ENCODE peak calls at places on chromosome 20, in four cellular contexts. One of them, this sample, is unnamed.

GRCh38 chr20:1685304-1686052 is 27.9 kb upstream of the SIRPG start:
- DNase-seq in H9: no peak
- DNase-seq in tibial artery: no peak
- DNase-seq in adrenal gland: no peak
- DNase-seq in this sample: no peak

GRCh38 chr20:42193119-42193518 is 574.9 kb upstream of the CHD6 start:
- DNase-seq in H9: no peak
- DNase-seq in tibial artery: no peak
- DNase-seq in adrenal gland: no peak
- DNase-seq in this sample: no peak

GRCh38 chr20:33627577-33628216 is 34.4 kb upstream of the C20orf144 start:
- DNase-seq in H9: no peak
- DNase-seq in tibial artery: no peak
- DNase-seq in adrenal gland: no peak
- DNase-seq in this sample: no peak

GRCh38 chr20:54355631-54356280 is 119.6 kb upstream of the DOK5 start:
- DNase-seq in H9: no peak
- DNase-seq in tibial artery: no peak
- DNase-seq in adrenal gland: no peak
- DNase-seq in this sample: no peak

GRCh38 chr20:4972506-4973251 is 28.6 kb downstream of the SLC23A2 start:
- DNase-seq in H9: no peak
- DNase-seq in tibial artery: no peak
- DNase-seq in adrenal gland: peak; percentile 47
- DNase-seq in this sample: no peak

GRCh38 chr20:22426772-22427171 is 157.6 kb downstream of the FOXA2 start:
- DNase-seq in H9: no peak
- DNase-seq in tibial artery: no peak
- DNase-seq in adrenal gland: no peak
- DNase-seq in this sample: no peak

GRCh38 chr20:62501801-62502495 is 26.2 kb upstream of the GATA5 start:
- DNase-seq in H9: no peak
- DNase-seq in tibial artery: no peak
- DNase-seq in adrenal gland: no peak
- DNase-seq in this sample: peak; percentile 29

GRCh38 chr20:16624106-16624505 is 50.9 kb upstream of the KIF16B start:
- DNase-seq in H9: no peak
- DNase-seq in tibial artery: no peak
- DNase-seq in adrenal gland: no peak
- DNase-seq in this sample: peak; percentile 44

GRCh38 chr20:22576733-22577514 is 7.4 kb downstream of the FOXA2 start:
- DNase-seq in H9: no peak
- DNase-seq in tibial artery: no peak
- DNase-seq in adrenal gland: no peak
- DNase-seq in this sample: no peak

GRCh38 chr20:62860924-62861691 is 514 bp downstream of the TCFL5 start:
- DNase-seq in H9: peak; percentile 43
- DNase-seq in tibial artery: no peak
- DNase-seq in adrenal gland: peak; percentile 26
- DNase-seq in this sample: peak; percentile 37

GRCh38 chr20:63590218-63591146 is 16.4 kb upstream of the HELZ2 start:
- DNase-seq in H9: no peak
- DNase-seq in tibial artery: no peak
- DNase-seq in adrenal gland: no peak
- DNase-seq in this sample: no peak

GRCh38 chr20:48139262-48140041 is 354.2 kb upstream of the SULF2 start:
- DNase-seq in H9: no peak
- DNase-seq in tibial artery: no peak
- DNase-seq in adrenal gland: no peak
- DNase-seq in this sample: peak; percentile 79

GRCh38 chr20:63128956-63129355 is 87.0 kb downstream of the YTHDF1 start:
- DNase-seq in H9: no peak
- DNase-seq in tibial artery: peak; percentile 31
- DNase-seq in adrenal gland: no peak
- DNase-seq in this sample: no peak

GRCh38 chr20:46458891-46459750 is 52.7 kb upstream of the ELMO2 start:
- DNase-seq in H9: peak; percentile 93
- DNase-seq in tibial artery: no peak
- DNase-seq in adrenal gland: peak; percentile 18
- DNase-seq in this sample: no peak

GRCh38 chr20:50680106-50680960 is 11.0 kb downstream of the RIPOR3 start:
- DNase-seq in H9: no peak
- DNase-seq in tibial artery: no peak
- DNase-seq in adrenal gland: peak; percentile 54
- DNase-seq in this sample: peak; percentile 86

GRCh38 chr20:38617011-38617829 is 15.6 kb downstream of the ARHGAP40 start:
- DNase-seq in H9: peak; percentile 65
- DNase-seq in tibial artery: no peak
- DNase-seq in adrenal gland: no peak
- DNase-seq in this sample: peak; percentile 87

GRCh38 chr20:56208121-56208520 is 40.4 kb upstream of the MC3R start:
- DNase-seq in H9: no peak
- DNase-seq in tibial artery: no peak
- DNase-seq in adrenal gland: no peak
- DNase-seq in this sample: no peak

GRCh38 chr20:4961746-4962145 is 39.6 kb downstream of the SLC23A2 start:
- DNase-seq in H9: no peak
- DNase-seq in tibial artery: no peak
- DNase-seq in adrenal gland: peak; percentile 93
- DNase-seq in this sample: no peak

GRCh38 chr20:62977613-62978558 is 25.4 kb downstream of the SLC17A9 start:
- DNase-seq in H9: no peak
- DNase-seq in tibial artery: no peak
- DNase-seq in adrenal gland: peak; percentile 18
- DNase-seq in this sample: peak; percentile 24

GRCh38 chr20:12414446-12415274 is 497.0 kb downstream of the BTBD3 start:
- DNase-seq in H9: no peak
- DNase-seq in tibial artery: no peak
- DNase-seq in adrenal gland: peak; percentile 25
- DNase-seq in this sample: peak; percentile 25

GRCh38 chr20:8156603-8157079 is 24.6 kb downstream of the PLCB1 start:
- DNase-seq in H9: no peak
- DNase-seq in tibial artery: no peak
- DNase-seq in adrenal gland: peak; percentile 38
- DNase-seq in this sample: peak; percentile 81

GRCh38 chr20:43921227-43921780 is 6.7 kb downstream of the TOX2 start:
- DNase-seq in H9: no peak
- DNase-seq in tibial artery: no peak
- DNase-seq in adrenal gland: no peak
- DNase-seq in this sample: no peak

GRCh38 chr20:63754008-63754407 is 14.4 kb downstream of the SLC2A4RG start:
- DNase-seq in H9: peak; percentile 38
- DNase-seq in tibial artery: no peak
- DNase-seq in adrenal gland: no peak
- DNase-seq in this sample: no peak

GRCh38 chr20:19937651-19938420 is 79.3 kb upstream of the NAA20 start:
- DNase-seq in H9: no peak
- DNase-seq in tibial artery: no peak
- DNase-seq in adrenal gland: no peak
- DNase-seq in this sample: no peak

GRCh38 chr20:55415567-55416142 is 589.7 kb downstream of the CBLN4 start:
- DNase-seq in H9: no peak
- DNase-seq in tibial artery: no peak
- DNase-seq in adrenal gland: no peak
- DNase-seq in this sample: no peak

GRCh38 chr20:62740286-62741141 is 31.9 kb downstream of the NTSR1 start:
- DNase-seq in H9: no peak
- DNase-seq in tibial artery: peak; percentile 60
- DNase-seq in adrenal gland: no peak
- DNase-seq in this sample: peak; percentile 96

GRCh38 chr20:17749979-17750721 is 50.4 kb downstream of the BANF2 start:
- DNase-seq in H9: no peak
- DNase-seq in tibial artery: peak; percentile 67
- DNase-seq in adrenal gland: peak; percentile 57
- DNase-seq in this sample: no peak

GRCh38 chr20:32142991-32143390 is 33.5 kb downstream of the TM9SF4 start:
- DNase-seq in H9: no peak
- DNase-seq in tibial artery: peak; percentile 7
- DNase-seq in adrenal gland: no peak
- DNase-seq in this sample: no peak

GRCh38 chr20:845967-846893 is 12.7 kb downstream of the FAM110A start:
- DNase-seq in H9: no peak
- DNase-seq in tibial artery: no peak
- DNase-seq in adrenal gland: no peak
- DNase-seq in this sample: no peak

GRCh38 chr20:32439132-32439829 is 81.2 kb downstream of the ASXL1 start:
- DNase-seq in H9: no peak
- DNase-seq in tibial artery: no peak
- DNase-seq in adrenal gland: peak; percentile 7
- DNase-seq in this sample: no peak

GRCh38 chr20:31836853-31837608 is 8.4 kb downstream of the FOXS1 start:
- DNase-seq in H9: no peak
- DNase-seq in tibial artery: no peak
- DNase-seq in adrenal gland: no peak
- DNase-seq in this sample: no peak

GRCh38 chr20:63162206-63162770 is 53.6 kb downstream of the YTHDF1 start:
- DNase-seq in H9: no peak
- DNase-seq in tibial artery: no peak
- DNase-seq in adrenal gland: no peak
- DNase-seq in this sample: no peak

GRCh38 chr20:49344975-49345374 is 67.1 kb upstream of the ZNFX1 start:
- DNase-seq in H9: no peak
- DNase-seq in tibial artery: peak; percentile 86
- DNase-seq in adrenal gland: peak; percentile 37
- DNase-seq in this sample: peak; percentile 94
- TF ChIP-seq CTCF in H9: no peak
- TF ChIP-seq CTCF in tibial artery: no peak
- TF ChIP-seq CTCF in adrenal gland: no peak
- TF ChIP-seq CTCF in this sample: no peak

DNA sequence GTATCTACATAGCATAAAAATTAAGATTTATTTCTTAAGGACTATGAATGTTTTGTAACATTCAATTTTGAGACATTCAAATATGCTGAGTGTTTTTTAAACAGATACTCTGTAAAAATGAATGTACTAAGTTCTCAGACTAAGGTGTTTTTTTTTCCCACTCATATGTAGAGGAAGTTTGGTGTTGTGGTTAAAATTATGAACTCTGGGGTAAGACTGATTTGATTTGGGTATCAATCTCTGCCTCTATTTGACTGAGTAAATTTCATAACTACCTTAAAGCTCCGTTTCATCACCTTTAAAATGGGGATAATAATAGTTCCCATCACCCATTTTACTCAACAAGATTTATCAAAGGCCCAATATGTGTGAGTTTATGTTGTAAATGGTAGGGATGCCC is 386.6 kb upstream of the FLRT3 start:
- DNase-seq in H9: no peak
- DNase-seq in tibial artery: no peak
- DNase-seq in adrenal gland: no peak
- DNase-seq in this sample: no peak
- H3K9me3 ChIP-seq in H9: no peaks in the 10 kb centered on the region
- H3K9me3 ChIP-seq in tibial artery: no peaks in the 10 kb centered on the region
- H3K9me3 ChIP-seq in adrenal gland: no peaks in the 10 kb centered on the region
- H3K9me3 ChIP-seq in this sample: no peaks in the 10 kb centered on the region

GRCh38 chr20:57991211-57991841 is 237.1 kb downstream of the ANKRD60 start:
- DNase-seq in H9: no peak
- DNase-seq in tibial artery: no peak
- DNase-seq in adrenal gland: no peak
- DNase-seq in this sample: peak; percentile 84
- TF ChIP-seq CTCF in H9: no peak
- TF ChIP-seq CTCF in tibial artery: no peak
- TF ChIP-seq CTCF in adrenal gland: no peak
- TF ChIP-seq CTCF in this sample: no peak

GRCh38 chr20:58531657-58532056 is 16.5 kb upstream of the APCDD1L start:
- DNase-seq in H9: no peak
- DNase-seq in tibial artery: no peak
- DNase-seq in adrenal gland: no peak
- DNase-seq in this sample: no peak
- H3K9me3 ChIP-seq in H9: peaks cover 9% of the 10 kb centered on the region
- H3K9me3 ChIP-seq in tibial artery: peaks cover 21% of the 10 kb centered on the region
- H3K9me3 ChIP-seq in adrenal gland: peaks cover 12% of the 10 kb centered on the region
- H3K9me3 ChIP-seq in this sample: peaks cover 41% of the 10 kb centered on the region

GRCh38 chr20:10920396-10920795 is 246.6 kb upstream of the JAG1 start:
- DNase-seq in H9: no peak
- DNase-seq in tibial artery: no peak
- DNase-seq in adrenal gland: no peak
- DNase-seq in this sample: no peak
- TF ChIP-seq CTCF in H9: no peak
- TF ChIP-seq CTCF in tibial artery: no peak
- TF ChIP-seq CTCF in adrenal gland: no peak
- TF ChIP-seq CTCF in this sample: no peak

DNA sequence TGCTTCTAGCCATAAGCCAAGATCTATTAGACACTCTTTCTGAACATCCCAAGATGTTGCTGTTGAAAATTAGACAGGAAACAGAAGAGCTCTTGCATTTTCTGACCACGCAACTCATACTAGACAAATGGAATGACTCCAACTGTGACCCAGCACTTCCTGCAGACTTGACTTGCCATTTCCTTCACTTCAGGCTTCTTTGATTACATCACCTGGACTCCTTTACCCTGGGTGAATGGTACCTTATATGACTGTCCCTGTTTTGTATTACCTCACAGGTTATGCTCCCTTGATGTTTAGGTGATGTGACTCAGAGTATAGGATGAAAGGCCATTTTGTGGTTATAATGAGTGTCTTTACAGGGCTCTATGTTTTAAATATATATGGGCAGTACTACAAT is 236.1 kb downstream of the BMP2 start:
- DNase-seq in H9: no peak
- DNase-seq in tibial artery: no peak
- DNase-seq in adrenal gland: no peak
- DNase-seq in this sample: no peak
- H3K9me3 ChIP-seq in H9: no peaks in the 10 kb centered on the region
- H3K9me3 ChIP-seq in tibial artery: no peaks in the 10 kb centered on the region
- H3K9me3 ChIP-seq in adrenal gland: no peaks in the 10 kb centered on the region
- H3K9me3 ChIP-seq in this sample: no peaks in the 10 kb centered on the region